ENCODE peak calls at places on chromosomes 4 and X, in seven cellular contexts. C is heart left ventricle, G is tibial nerve, I is stomach, B is transverse colon, D is uterus, X is HepG2. Q is an unnamed sample.

GRCh38 chr4:139851133-139851532 is 185.5 kb downstream of the MGST2 start:
- DNase-seq in C (no peak), G (no peak), I (no peak), B (no peak), D (no peak), X (no peak), Q (no peak)

GRCh38 chr4:4721636-4722035 is 137.8 kb upstream of the MSX1 start:
- DNase-seq in C (no peak), G (no peak), I (no peak), B (no peak), D (no peak), X (no peak), Q (no peak)

GRCh38 chr4:23923840-23924239 is 34.0 kb upstream of the PPARGC1A start:
- DNase-seq in C (no peak), G (no peak), I (no peak), B (no peak), D (no peak), X (peak), Q (no peak)

GRCh38 chrX:54540289-54540688 is 10.3 kb downstream of the GNL3L start:
- DNase-seq in C (peak), G (no peak), I (no peak), B (no peak), D (no peak), X (no peak), Q (peak)

GRCh38 chrX:41514179-41514578 is 67.0 kb downstream of the NYX start:
- DNase-seq in C (no peak), G (no peak), I (no peak), B (no peak), D (no peak), X (no peak), Q (no peak)

GRCh38 chr4:109801895-109802319 is at the start of gene CFI:
- DNase-seq in C (no peak), G (no peak), I (no peak), B (no peak), D (no peak), X (peak), Q (peak)

GRCh38 chr4:40719008-40719623 is 30.6 kb upstream of the NSUN7 start:
- DNase-seq in C (no peak), G (no peak), I (no peak), B (no peak), D (no peak), X (peak), Q (peak)

GRCh38 chrX:46860536-46860935 is 23.7 kb downstream of the RP2 start:
- DNase-seq in C (no peak), G (no peak), I (no peak), B (no peak), D (no peak), X (peak), Q (no peak)

GRCh38 chr4:137861682-137862081 is 329.4 kb upstream of the PCDH18 start:
- DNase-seq in C (no peak), G (no peak), I (no peak), B (no peak), D (no peak), X (no peak), Q (no peak)

GRCh38 chr4:87849612-87850011 is 16.8 kb downstream of the MEPE start:
- DNase-seq in C (no peak), G (no peak), I (no peak), B (no peak), D (no peak), X (no peak), Q (peak)

GRCh38 chrX:114006664-114007063 is 577.2 kb upstream of the HTR2C start:
- DNase-seq in C (no peak), G (no peak), I (no peak), B (no peak), D (no peak), X (no peak), Q (no peak)

GRCh38 chr4:95363579-95363965 is 185.2 kb downstream of the UNC5C start:
- DNase-seq in C (no peak), G (no peak), I (no peak), B (no peak), D (no peak), X (no peak), Q (no peak)
- H3K27ac ChIP-seq in C (no peak), G (no peak), I (no peak), B (no peak), D (no peak), X (no peak), Q (no peak)

GRCh38 chr4:100284302-100284701 is 94.0 kb upstream of the DDIT4L start:
- DNase-seq in C (no peak), G (no peak), I (no peak), B (no peak), D (no peak), X (no peak), Q (no peak)
- H3K27ac ChIP-seq in C (no peak), G (no peak), I (no peak), B (no peak), D (no peak), X (no peak), Q (no peak)

GRCh38 chr4:128323401-128323800 is 35.8 kb upstream of the PGRMC2 start:
- DNase-seq in C (no peak), G (no peak), I (no peak), B (no peak), D (no peak), X (no peak), Q (no peak)
- H3K27ac ChIP-seq in C (no peak), G (no peak), I (no peak), B (no peak), D (no peak), X (no peak), Q (no peak)

DNA sequence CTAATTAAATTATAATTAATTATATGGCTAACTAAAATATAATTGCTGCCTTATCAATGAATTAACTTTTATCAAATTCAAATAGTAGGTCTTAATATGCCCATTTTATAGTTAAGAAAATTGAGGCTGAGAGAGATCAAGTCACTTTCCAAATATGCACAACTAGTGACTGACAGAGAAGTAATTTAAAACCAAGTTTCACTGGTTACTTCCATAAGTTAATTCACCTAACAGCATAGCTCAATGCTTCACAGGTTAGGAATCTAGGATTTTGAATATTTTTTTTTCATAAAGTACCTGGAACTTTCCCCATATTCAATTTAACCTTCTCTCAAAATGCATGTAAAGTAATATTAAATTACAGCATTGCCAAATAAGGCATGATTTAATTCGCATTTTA is 134.4 kb upstream of the VEGFC start:
- DNase-seq in C (no peak), G (no peak), I (no peak), B (no peak), D (no peak), X (no peak), Q (no peak)
- H3K27ac ChIP-seq in C (no peak), G (no peak), I (no peak), B (no peak), D (no peak), X (no peak), Q (no peak)